ENCODE peak calls at places on chromosomes 2 and 18, in seven cellular contexts. T is NCI-H1417; O is NCI-H1105 treated with DMSO at 0.1 percent for 48 hours; I is CD8-positive, alpha-beta T cell; D is activated CD8-positive, alpha-beta T cell treated with anti-CD3 and anti-CD28 coated beads for 36 hours; R is AG10803; M is AG08396. A is an unnamed sample.

GRCh38 chr2:208657468-208657867 is 250.9 kb downstream of the PTH2R start:
- DNase-seq in T (no peak), I (no peak), O (peak; percentile 1), R (no peak), M (no peak), D (no peak), A (no peak)

GRCh38 chr2:43426305-43427031 is 169.4 kb downstream of the THADA start:
- DNase-seq in R (peak; percentile 98), D (peak; percentile 84), T (no peak), M (peak; percentile 86), I (peak; percentile 9), O (no peak), A (peak; percentile 30)

GRCh38 chr18:60064271-60064670 is 164.5 kb downstream of the PMAIP1 start:
- DNase-seq in R (no peak), M (no peak), I (no peak), D (no peak), T (no peak), O (no peak), A (no peak)

GRCh38 chr2:84757648-84758047 is 123.2 kb downstream of the TRABD2A start:
- DNase-seq in I (no peak), T (no peak), M (no peak), D (no peak), R (no peak), O (no peak), A (no peak)

GRCh38 chr18:79747156-79747845 is 50.4 kb upstream of the KCNG2 start:
- DNase-seq in R (no peak), I (no peak), D (no peak), O (no peak), T (no peak), M (no peak), A (no peak)

GRCh38 chr2:85954192-85954900 is 65.6 kb upstream of the ST3GAL5 start:
- DNase-seq in D (no peak), R (no peak), O (no peak), I (no peak), M (no peak), T (no peak), A (no peak)

GRCh38 chr2:30969006-30969405 is 161.8 kb upstream of the CAPN13 start:
- DNase-seq in T (no peak), D (no peak), R (no peak), O (no peak), I (no peak), M (no peak), A (no peak)

GRCh38 chr2:238569415-238570195 is 142.9 kb downstream of the ASB1 start:
- DNase-seq in R (no peak), D (no peak), T (no peak), I (no peak), M (no peak), O (no peak), A (no peak)

GRCh38 chr2:237923507-237924163 is 43.2 kb upstream of the UBE2F start:
- DNase-seq in D (peak; percentile 85), I (peak; percentile 71), O (no peak), R (peak; percentile 82), T (peak; percentile 62), M (peak; percentile 90), A (peak; percentile 79)

GRCh38 chr2:88464166-88464565 is 11.7 kb upstream of the FOXI3 start:
- DNase-seq in M (no peak), D (no peak), I (no peak), R (no peak), T (no peak), O (no peak), A (no peak)

GRCh38 chr2:16175247-16175825 is 235.0 kb downstream of the MYCN start:
- DNase-seq in T (no peak), O (no peak), I (no peak), D (no peak), M (no peak), R (no peak), A (no peak)

GRCh38 chr18:57446322-57446721 is 11.1 kb downstream of the ONECUT2 start:
- DNase-seq in O (peak; percentile 43), D (peak; percentile 57), M (peak; percentile 25), R (no peak), T (peak; percentile 68), I (no peak), A (no peak)

GRCh38 chr2:118738106-118738505 is 109.3 kb downstream of the EN1 start:
- DNase-seq in R (no peak), M (no peak), I (no peak), D (no peak), O (no peak), T (no peak), A (no peak)

GRCh38 chr2:237205111-237205541 is 119.4 kb downstream of the COPS8 start:
- DNase-seq in M (no peak), O (no peak), D (no peak), R (peak; percentile 60), I (no peak), T (no peak), A (no peak)

GRCh38 chr2:24009680-24010476 is at the start of gene MFSD2B:
- DNase-seq in T (no peak), R (peak; percentile 15), I (no peak), O (no peak), M (peak; percentile 66), D (no peak), A (no peak)

A was measured in psoas muscle.